ENCODE peak calls at places on chromosomes 1 and 21, in seven cellular contexts. V, L, N, U, Z, R and M are unnamed samples.

GRCh38 chr21:24705201-24705600 is 902.1 kb downstream of the MRPL39 start:
- DNase-seq in V (no peak), R (no peak), N (no peak), U (no peak), L (no peak), Z (no peak), M (no peak)

GRCh38 chr1:51313268-51313852 is 17.0 kb downstream of the TTC39A start:
- DNase-seq in N (no peak), Z (no peak), V (no peak), U (peak), L (peak), R (no peak), M (no peak)

GRCh38 chr21:43991447-43991991 is 20.6 kb upstream of the TRAPPC10 start:
- DNase-seq in U (no peak), V (peak), Z (no peak), L (no peak), R (no peak), N (no peak), M (no peak)

GRCh38 chr1:191752342-191752741 is 405.9 kb upstream of the RGS18 start:
- DNase-seq in N (no peak), V (no peak), R (no peak), U (peak), L (no peak), Z (no peak), M (no peak)

GRCh38 chr1:238658766-238659165 is 727.6 kb upstream of the CHRM3 start:
- DNase-seq in V (no peak), L (no peak), R (peak), Z (no peak), N (peak), U (peak), M (no peak)

GRCh38 chr1:232806071-232806510 is 875 bp downstream of the MAP10 start:
- DNase-seq in V (no peak), N (no peak), R (no peak), Z (no peak), U (no peak), L (no peak), M (no peak)

GRCh38 chr1:186838380-186839076 is 9.8 kb downstream of the PLA2G4A start:
- DNase-seq in N (no peak), V (no peak), L (no peak), Z (no peak), U (no peak), R (no peak), M (no peak)

GRCh38 chr1:208538078-208538477 is 293.9 kb upstream of the PLXNA2 start:
- DNase-seq in Z (no peak), N (no peak), L (no peak), R (no peak), U (no peak), V (no peak), M (no peak)